ENCODE peak calls at places on chromosomes 7 and 10, in ten cellular contexts. A, H, K, Z, S, M, T, V, J and Y are unnamed samples.

GRCh38 chr10:47315426-47315825 is 6.8 kb upstream of the GDF2 start:
- DNase-seq in A (no peak), H (no peak), K (no peak), Z (no peak), S (no peak), M (no peak), T (no peak), V (peak; percentile 23), J (no peak), Y (peak; percentile 61)

GRCh38 chr10:102815790-102816549 is 21.2 kb downstream of the CYP17A1 start:
- DNase-seq in A (peak; percentile 63), H (no peak), K (peak; percentile 57), Z (no peak), S (no peak), M (no peak), T (no peak), V (peak; percentile 80), J (no peak), Y (no peak)

GRCh38 chr7:14850039-14850438 is 52.5 kb downstream of the DGKB start:
- DNase-seq in A (no peak), H (no peak), K (no peak), Z (no peak), S (no peak), M (no peak), T (no peak), V (no peak), J (no peak), Y (no peak)

GRCh38 chr10:554182-554848 is 135.2 kb downstream of the DIP2C start:
- DNase-seq in A (no peak), H (no peak), K (no peak), Z (no peak), S (no peak), M (no peak), T (no peak), V (no peak), J (no peak), Y (no peak)

GRCh38 chr7:542935-543789 is 23.5 kb upstream of the PDGFA start:
- DNase-seq in A (peak; percentile 82), H (peak; percentile 39), K (peak; percentile 70), Z (no peak), S (no peak), M (no peak), T (peak; percentile 73), V (peak; percentile 91), J (no peak), Y (no peak)

GRCh38 chr10:27504007-27504890 is at the start of gene RAB18:
- DNase-seq in A (peak; percentile 99), H (peak; percentile 97), K (peak; percentile 99), Z (peak; percentile 95), S (peak; percentile 93), M (peak; percentile 96), T (peak; percentile 98), V (peak; percentile 99), J (peak; percentile 98), Y (peak; percentile 99)

GRCh38 chr10:77251297-77252013 is 386.2 kb downstream of the KCNMA1 start:
- DNase-seq in A (no peak), H (peak; percentile 25), K (no peak), Z (no peak), S (peak; percentile 46), M (no peak), T (no peak), V (peak; percentile 60), J (peak; percentile 3), Y (peak; percentile 50)

GRCh38 chr10:104330168-104331117 is 7.8 kb downstream of the ITPRIP start:
- DNase-seq in A (peak; percentile 63), H (no peak), K (peak; percentile 68), Z (no peak), S (no peak), M (no peak), T (peak; percentile 83), V (peak; percentile 76), J (no peak), Y (peak; percentile 54)